ENCODE peak calls at places on chromosomes 3 and 15, in eight cellular contexts. K is fibroblast of the aortic adventitia, B is epithelial cell of proximal tubule, H is ovary, N is pancreas, U is testis, E is tibial artery, M is Peyer's patch. J is an unnamed sample.

GRCh38 chr3:100114413-100115030 is at the start of gene FILIP1L:
- DNase-seq in K (no peak), B (no peak), H (no peak), N (no peak), U (no peak), E (no peak), M (no peak), J (no peak)

GRCh38 chr3:124258057-124258500 is 266.2 kb upstream of the ROPN1 start:
- DNase-seq in K (no peak), B (peak; percentile 95), H (no peak), N (no peak), U (no peak), E (no peak), M (no peak), J (peak; percentile 90)

GRCh38 chr3:59341441-59341840 is 291.6 kb upstream of the CFAP20DC start:
- DNase-seq in K (no peak), B (no peak), H (no peak), N (no peak), U (no peak), E (no peak), M (no peak), J (no peak)

GRCh38 chr3:123026551-123027291 is 842 bp downstream of the SEMA5B start:
- DNase-seq in K (no peak), B (no peak), H (peak; percentile 30), N (peak; percentile 29), U (peak; percentile 25), E (no peak), M (no peak), J (no peak)

GRCh38 chr3:43379343-43379742 is 93.0 kb downstream of the SNRK start:
- DNase-seq in K (peak; percentile 69), B (no peak), H (no peak), N (no peak), U (peak; percentile 46), E (no peak), M (no peak), J (no peak)

GRCh38 chr15:91782221-91782620 is 71.3 kb upstream of the SLCO3A1 start:
- DNase-seq in K (peak; percentile 2), B (no peak), H (no peak), N (no peak), U (no peak), E (no peak), M (no peak), J (no peak)

GRCh38 chr15:98718426-98719168 is 70.3 kb downstream of the IGF1R start:
- DNase-seq in K (no peak), B (no peak), H (no peak), N (no peak), U (no peak), E (no peak), M (no peak), J (no peak)

GRCh38 chr3:127394984-127395662 is 107.3 kb upstream of the PRR20G start:
- DNase-seq in K (no peak), B (no peak), H (no peak), N (no peak), U (no peak), E (no peak), M (no peak), J (no peak)

GRCh38 chr3:194592798-194593752 is 40.1 kb downstream of the TMEM44 start:
- DNase-seq in K (peak; percentile 100), B (peak; percentile 99), H (no peak), N (no peak), U (no peak), E (peak; percentile 55), M (no peak), J (peak; percentile 100)

GRCh38 chr3:195095035-195095703 is 175.8 kb downstream of the XXYLT1 start:
- DNase-seq in K (no peak), B (no peak), H (no peak), N (no peak), U (no peak), E (no peak), M (peak; percentile 80), J (no peak)

GRCh38 chr3:103991461-103992115 is 1375.1 kb upstream of the ALCAM start:
- DNase-seq in K (peak; percentile 0), B (no peak), H (no peak), N (no peak), U (no peak), E (no peak), M (no peak), J (no peak)

GRCh38 chr3:73716418-73716817 is 91.7 kb upstream of the PDZRN3 start:
- DNase-seq in K (peak; percentile 45), B (no peak), H (no peak), N (no peak), U (no peak), E (no peak), M (no peak), J (no peak)

GRCh38 chr3:146184616-146185015 is 23.6 kb upstream of the PLOD2 start:
- DNase-seq in K (peak; percentile 53), B (no peak), H (no peak), N (peak; percentile 61), U (no peak), E (no peak), M (no peak), J (no peak)

GRCh38 chr3:151384741-151385174 is at the start of gene P2RY12:
- DNase-seq in K (no peak), B (no peak), H (no peak), N (no peak), U (no peak), E (no peak), M (no peak), J (no peak)
- H3K4me3 ChIP-seq in K (peak within 1 kb of the TSS; percentile 42), B (no peak within 1 kb of the TSS), H (peak within 1 kb of the TSS; percentile 25), N (peak within 1 kb of the TSS; percentile 13), U (peak within 1 kb of the TSS; percentile 1), E (peak within 1 kb of the TSS; percentile 21), M (no peak within 1 kb of the TSS), J (no peak within 1 kb of the TSS)

GRCh38 chr3:107548601-107549000 is 25.8 kb downstream of the BBX start:
- DNase-seq in K (no peak), B (no peak), H (no peak), N (no peak), U (no peak), E (no peak), M (no peak), J (no peak)

GRCh38 chr3:107540857-107541256 is 18.1 kb downstream of the BBX start:
- DNase-seq in K (no peak), B (no peak), H (no peak), N (no peak), U (no peak), E (no peak), M (no peak), J (no peak)

GRCh38 chr3:107542665-107543064 is 19.9 kb downstream of the BBX start:
- DNase-seq in K (no peak), B (no peak), H (no peak), N (no peak), U (no peak), E (no peak), M (no peak), J (no peak)

GRCh38 chr3:107545680-107546120 is 22.9 kb downstream of the BBX start:
- DNase-seq in K (peak; percentile 10), B (no peak), H (no peak), N (no peak), U (no peak), E (no peak), M (no peak), J (no peak)

GRCh38 chr3:107543666-107544065 is 20.9 kb downstream of the BBX start:
- DNase-seq in K (peak; percentile 20), B (no peak), H (no peak), N (no peak), U (no peak), E (no peak), M (no peak), J (no peak)
- TF ChIP-seq CTCF in K (no peak), B (peak; percentile 47), H (no peak), N (no peak), U (peak; percentile 28), E (no peak), M (peak; percentile 43), J (peak; percentile 22)

DNA sequence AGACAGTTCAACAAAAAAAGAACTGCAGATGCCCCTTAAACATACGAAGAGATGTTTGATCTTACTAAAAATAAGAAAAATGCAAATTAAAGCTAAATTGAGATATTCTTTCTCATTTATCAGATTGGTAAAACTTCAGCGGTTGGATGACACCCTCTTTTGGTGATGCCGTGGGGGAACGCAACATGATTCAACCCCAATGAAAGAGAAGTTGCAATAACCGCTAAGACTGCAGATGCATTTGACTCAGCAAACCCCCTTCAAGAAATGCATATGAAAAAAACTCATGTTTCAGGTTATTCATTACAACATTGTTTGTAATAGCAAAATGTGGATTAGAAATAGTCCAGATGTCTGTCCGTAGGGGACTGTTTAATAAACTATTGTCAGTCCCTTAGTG is 3.6 kb downstream of the KLHL6 start:
- DNase-seq in K (no peak), B (no peak), H (no peak), N (no peak), U (no peak), E (no peak), M (peak; percentile 39), J (no peak)
- H3K4me3 ChIP-seq in K (no peak overlapping the region), B (no peak overlapping the region), H (no peak overlapping the region), N (no peak overlapping the region), U (no peak overlapping the region), E (no peak overlapping the region), M (no peak overlapping the region), J (no peak overlapping the region)

DNA sequence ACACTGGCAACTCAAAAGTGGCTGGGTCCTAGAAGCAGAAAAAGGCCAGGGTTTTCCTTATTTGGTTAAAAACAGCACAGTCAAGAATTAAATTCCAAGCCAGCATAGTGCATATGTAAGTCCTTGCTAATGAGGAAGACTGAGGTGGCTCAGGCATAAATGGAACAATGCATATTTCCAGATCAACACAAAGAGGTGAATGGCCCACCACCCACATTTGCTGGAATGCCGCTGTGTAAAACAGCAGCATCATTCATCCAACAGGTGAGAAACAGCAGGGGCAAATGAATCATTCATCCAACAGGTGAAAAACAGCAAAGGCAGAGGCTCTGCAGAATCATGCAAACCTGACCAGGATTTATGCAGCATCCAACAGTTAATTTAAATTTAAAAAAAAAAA is 32.9 kb downstream of the GPR176 start:
- DNase-seq in K (no peak), B (no peak), H (no peak), N (no peak), U (no peak), E (no peak), M (no peak), J (no peak)
- TF ChIP-seq CTCF in K (no peak), B (no peak), H (no peak), N (no peak), U (no peak), E (no peak), M (no peak), J (no peak)

GRCh38 chr3:40690696-40691597 is 166.2 kb downstream of the ZNF621 start:
- DNase-seq in K (peak; percentile 48), B (no peak), H (peak; percentile 80), N (no peak), U (peak; percentile 70), E (peak; percentile 93), M (no peak), J (no peak)
- H3K4me3 ChIP-seq in K (no peak overlapping the region), B (no peak overlapping the region), H (no peak overlapping the region), N (no peak overlapping the region), U (no peak overlapping the region), E (no peak overlapping the region), M (no peak overlapping the region), J (no peak overlapping the region)

DNA sequence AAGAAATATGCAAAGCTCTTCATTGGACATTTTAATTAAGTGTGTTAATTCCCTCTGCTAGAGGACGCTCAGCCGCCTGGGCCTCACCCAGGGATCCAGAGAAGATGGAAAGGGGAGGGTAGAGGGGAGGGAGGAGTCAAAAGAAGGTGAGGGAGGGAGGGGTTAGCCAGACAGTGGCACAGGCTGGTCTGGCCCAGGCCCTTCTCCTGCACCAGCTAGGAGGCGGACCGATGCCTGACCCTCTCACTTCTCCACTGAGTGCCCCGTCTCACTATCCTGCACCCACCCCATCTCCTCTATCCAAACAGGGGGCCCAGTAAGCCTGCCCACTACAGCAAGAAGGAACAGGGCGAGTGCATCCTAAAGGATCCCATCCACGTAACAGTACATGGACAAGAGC is 22.9 kb downstream of the RAB6B start:
- DNase-seq in K (no peak), B (no peak), H (no peak), N (no peak), U (no peak), E (no peak), M (no peak), J (no peak)
- TF ChIP-seq CTCF in K (no peak), B (no peak), H (no peak), N (no peak), U (no peak), E (no peak), M (no peak), J (no peak)